ENCODE peak calls at places on chromosomes 13 and 19, in seven cellular contexts. W is GDM1; Z is WERI-Rb-1; U is stimulated activated CD8-positive, alpha-beta memory T cell treated with anti-CD3 and anti-CD28 coated beads, Interleukin-4, amount 100 ng/mL, for 24 hours; S is activated T-helper 1 cell treated with anti-CD3 and anti-CD28 coated beads, Interleukin-12 subunit alpha, Interleukin-12 subunit beta, Interleukin-2, Interleukin-4 antibody, amounts not matched to agents 30 ng/mL and 10 ng/mL and 1 ng/mL, durations not matched to agents 14 hours and 24 hours and 36 hours; R is activated naive CD4-positive, alpha-beta T cell treated with anti-CD3 and anti-CD28 coated beads for 36 hours; P is nucleus accumbens. Q is an unnamed sample.

GRCh38 chr19:10419646-10420443 is 493 bp upstream of the PDE4A start:
- DNase-seq in U (peak; percentile 60), P (no peak), W (peak; percentile 79), Z (peak; percentile 99), S (peak; percentile 65), R (peak; percentile 65), Q (no peak)

GRCh38 chr19:11247391-11247790 is 8.0 kb downstream of the ANGPTL8 start:
- DNase-seq in P (no peak), S (no peak), Z (no peak), W (no peak), U (no peak), R (no peak), Q (no peak)

GRCh38 chr19:6744381-6745288 is 5.2 kb downstream of the TRIP10 start:
- DNase-seq in R (no peak), P (peak; percentile 49), W (no peak), Z (no peak), S (no peak), U (no peak), Q (peak; percentile 87)

GRCh38 chr19:46944918-46945628 is 74.6 kb upstream of the NPAS1 start:
- DNase-seq in R (no peak), S (no peak), U (no peak), Z (peak; percentile 90), W (no peak), P (peak; percentile 64), Q (peak; percentile 50)

GRCh38 chr13:28622286-28622685 is 36.6 kb upstream of the POMP start:
- DNase-seq in S (no peak), R (no peak), Z (no peak), U (no peak), P (peak; percentile 3), W (no peak), Q (no peak)

GRCh38 chr13:39148513-39148961 is 110.3 kb downstream of the NHLRC3 start:
- DNase-seq in W (no peak), Z (no peak), U (no peak), R (peak; percentile 22), S (no peak), P (no peak), Q (no peak)

GRCh38 chr19:55156202-55157063 is 1.1 kb downstream of the TNNI3 start:
- DNase-seq in Z (no peak), R (peak; percentile 51), P (no peak), U (no peak), W (no peak), S (no peak), Q (peak; percentile 84)

GRCh38 chr13:34853161-34853560 is 88.9 kb upstream of the NBEA start:
- DNase-seq in W (no peak), R (no peak), S (no peak), U (no peak), Z (no peak), P (no peak), Q (no peak)

GRCh38 chr19:56091066-56091490 is 30.0 kb downstream of the ZNF787 start:
- DNase-seq in P (peak; percentile 11), Z (no peak), U (no peak), S (no peak), W (no peak), R (no peak), Q (no peak)

GRCh38 chr13:20708216-20708615 is 4.7 kb downstream of the IL17D start:
- DNase-seq in P (no peak), U (no peak), S (no peak), W (no peak), R (no peak), Z (no peak), Q (no peak)

GRCh38 chr13:79405501-79405830 is 589 bp downstream of the RBM26 start:
- DNase-seq in Z (no peak), R (no peak), U (no peak), W (no peak), S (no peak), P (no peak), Q (no peak)

GRCh38 chr13:31046711-31047279 is 114.3 kb downstream of the TEX26 start:
- DNase-seq in W (no peak), P (peak; percentile 58), R (no peak), Z (peak; percentile 19), U (no peak), S (no peak), Q (peak; percentile 42)

GRCh38 chr13:57409121-57409520 is 222.4 kb upstream of the PCDH17 start:
- DNase-seq in W (no peak), P (peak; percentile 52), R (no peak), U (no peak), S (no peak), Z (no peak), Q (no peak)

GRCh38 chr13:33375421-33375820 is 89.9 kb upstream of the STARD13 start:
- DNase-seq in R (no peak), U (no peak), Z (no peak), S (no peak), W (peak; percentile 43), P (no peak), Q (no peak)

GRCh38 chr19:33613601-33614000 is 8.2 kb upstream of the CHST8 start:
- DNase-seq in W (no peak), U (no peak), P (no peak), R (no peak), S (no peak), Z (peak; percentile 57), Q (no peak)

GRCh38 chr19:3844596-3844995 is 24.2 kb downstream of the ZFR2 start:
- DNase-seq in R (no peak), S (no peak), U (no peak), P (no peak), W (no peak), Z (no peak), Q (no peak)

GRCh38 chr19:5967994-5968430 is 9.9 kb downstream of the RANBP3 start:
- DNase-seq in R (peak; percentile 86), U (no peak), Z (peak; percentile 63), W (peak; percentile 28), S (peak; percentile 52), P (peak; percentile 78), Q (peak; percentile 69)

GRCh38 chr13:99963832-99964339 is 7.7 kb downstream of the ZIC5 start:
- DNase-seq in U (no peak), P (no peak), W (no peak), S (no peak), R (no peak), Z (no peak), Q (no peak)

GRCh38 chr19:18419699-18420460 is 682 bp downstream of the SSBP4 start:
- DNase-seq in P (no peak), Z (no peak), R (peak; percentile 49), S (no peak), W (no peak), U (no peak), Q (peak; percentile 68)

GRCh38 chr13:41837668-41838067 is 123.2 kb downstream of the VWA8 start:
- DNase-seq in R (no peak), W (no peak), Z (no peak), U (no peak), P (no peak), S (no peak), Q (no peak)

GRCh38 chr19:28155265-28155664 is 1057.7 kb downstream of the UQCRFS1 start:
- DNase-seq in Z (no peak), S (no peak), R (no peak), W (no peak), P (no peak), U (no peak), Q (no peak)

GRCh38 chr19:51354103-51354741 is 12.0 kb downstream of the ETFB start:
- DNase-seq in Z (peak; percentile 81), P (no peak), W (no peak), R (no peak), U (no peak), S (no peak), Q (no peak)

GRCh38 chr19:35868172-35868822 is at the start of gene APLP1:
- DNase-seq in P (peak; percentile 94), S (peak; percentile 73), U (peak; percentile 67), Z (peak; percentile 93), R (peak; percentile 70), W (peak; percentile 25), Q (peak; percentile 38)

GRCh38 chr19:7611541-7612279 is 16.0 kb downstream of the CAMSAP3 start:
- DNase-seq in P (no peak), R (no peak), W (no peak), S (no peak), Z (no peak), U (no peak), Q (no peak)

GRCh38 chr19:47102561-47103135 is 10.9 kb downstream of the ZC3H4 start:
- DNase-seq in W (no peak), P (no peak), U (no peak), Z (no peak), S (no peak), R (no peak), Q (no peak)